ENCODE peak calls at places on chromosomes 7 and 10, in ten cellular contexts. One of them, this sample, is unnamed.

GRCh38 chr10:31945392-31945791 is 16.8 kb upstream of the ARHGAP12 start:
- DNase-seq in CD8-positive, alpha-beta T cell: no peak
- DNase-seq in CD4-positive, CD25-positive, alpha-beta regulatory T cell: no peak
- DNase-seq in amniotic stem cell: no peak
- DNase-seq in dorsolateral prefrontal cortex: no peak
- DNase-seq in naive B cell: no peak
- DNase-seq in HEK293T: no peak
- DNase-seq in AG20443: no peak
- DNase-seq in IMR-90: no peak
- DNase-seq in activated CD4-positive, alpha-beta T cell treated with anti-CD3 and anti-CD28 coated beads, Interleukin-2, amount 10 ng/mL, durations not matched to agents 7 days and 5 days: no peak
- DNase-seq in this sample: no peak

GRCh38 chr7:150398108-150398964 is 19.2 kb downstream of the ZNF775 start:
- DNase-seq in CD8-positive, alpha-beta T cell: no peak
- DNase-seq in CD4-positive, CD25-positive, alpha-beta regulatory T cell: no peak
- DNase-seq in amniotic stem cell: no peak
- DNase-seq in dorsolateral prefrontal cortex: no peak
- DNase-seq in naive B cell: no peak
- DNase-seq in HEK293T: no peak
- DNase-seq in AG20443: no peak
- DNase-seq in IMR-90: no peak
- DNase-seq in activated CD4-positive, alpha-beta T cell treated with anti-CD3 and anti-CD28 coated beads, Interleukin-2, amount 10 ng/mL, durations not matched to agents 7 days and 5 days: no peak
- DNase-seq in this sample: no peak

GRCh38 chr10:96390460-96390864 is 31.7 kb upstream of the OPALIN start:
- DNase-seq in CD8-positive, alpha-beta T cell: no peak
- DNase-seq in CD4-positive, CD25-positive, alpha-beta regulatory T cell: no peak
- DNase-seq in amniotic stem cell: no peak
- DNase-seq in dorsolateral prefrontal cortex: peak
- DNase-seq in naive B cell: no peak
- DNase-seq in HEK293T: no peak
- DNase-seq in AG20443: no peak
- DNase-seq in IMR-90: no peak
- DNase-seq in activated CD4-positive, alpha-beta T cell treated with anti-CD3 and anti-CD28 coated beads, Interleukin-2, amount 10 ng/mL, durations not matched to agents 7 days and 5 days: no peak
- DNase-seq in this sample: peak

GRCh38 chr10:2948127-2948854 is 119.1 kb upstream of the PFKP start:
- DNase-seq in CD8-positive, alpha-beta T cell: no peak
- DNase-seq in CD4-positive, CD25-positive, alpha-beta regulatory T cell: no peak
- DNase-seq in amniotic stem cell: no peak
- DNase-seq in dorsolateral prefrontal cortex: no peak
- DNase-seq in naive B cell: no peak
- DNase-seq in HEK293T: no peak
- DNase-seq in AG20443: no peak
- DNase-seq in IMR-90: no peak
- DNase-seq in activated CD4-positive, alpha-beta T cell treated with anti-CD3 and anti-CD28 coated beads, Interleukin-2, amount 10 ng/mL, durations not matched to agents 7 days and 5 days: no peak
- DNase-seq in this sample: no peak

GRCh38 chr7:23183279-23184012 is 1.6 kb downstream of the NUP42 start:
- DNase-seq in CD8-positive, alpha-beta T cell: no peak
- DNase-seq in CD4-positive, CD25-positive, alpha-beta regulatory T cell: no peak
- DNase-seq in amniotic stem cell: no peak
- DNase-seq in dorsolateral prefrontal cortex: no peak
- DNase-seq in naive B cell: no peak
- DNase-seq in HEK293T: no peak
- DNase-seq in AG20443: no peak
- DNase-seq in IMR-90: no peak
- DNase-seq in activated CD4-positive, alpha-beta T cell treated with anti-CD3 and anti-CD28 coated beads, Interleukin-2, amount 10 ng/mL, durations not matched to agents 7 days and 5 days: no peak
- DNase-seq in this sample: no peak

GRCh38 chr7:21828846-21829245 is 116.9 kb downstream of the CDCA7L start:
- DNase-seq in CD8-positive, alpha-beta T cell: no peak
- DNase-seq in CD4-positive, CD25-positive, alpha-beta regulatory T cell: no peak
- DNase-seq in amniotic stem cell: no peak
- DNase-seq in dorsolateral prefrontal cortex: no peak
- DNase-seq in naive B cell: no peak
- DNase-seq in HEK293T: peak
- DNase-seq in AG20443: no peak
- DNase-seq in IMR-90: no peak
- DNase-seq in activated CD4-positive, alpha-beta T cell treated with anti-CD3 and anti-CD28 coated beads, Interleukin-2, amount 10 ng/mL, durations not matched to agents 7 days and 5 days: no peak
- DNase-seq in this sample: no peak

GRCh38 chr10:119269737-119270136 is 62.4 kb downstream of the GRK5 start:
- DNase-seq in CD8-positive, alpha-beta T cell: no peak
- DNase-seq in CD4-positive, CD25-positive, alpha-beta regulatory T cell: no peak
- DNase-seq in amniotic stem cell: no peak
- DNase-seq in dorsolateral prefrontal cortex: no peak
- DNase-seq in naive B cell: no peak
- DNase-seq in HEK293T: no peak
- DNase-seq in AG20443: no peak
- DNase-seq in IMR-90: no peak
- DNase-seq in activated CD4-positive, alpha-beta T cell treated with anti-CD3 and anti-CD28 coated beads, Interleukin-2, amount 10 ng/mL, durations not matched to agents 7 days and 5 days: no peak
- DNase-seq in this sample: no peak

GRCh38 chr7:157396316-157397035 is 59.7 kb downstream of the DNAJB6 start:
- DNase-seq in CD8-positive, alpha-beta T cell: no peak
- DNase-seq in CD4-positive, CD25-positive, alpha-beta regulatory T cell: no peak
- DNase-seq in amniotic stem cell: no peak
- DNase-seq in dorsolateral prefrontal cortex: no peak
- DNase-seq in naive B cell: no peak
- DNase-seq in HEK293T: no peak
- DNase-seq in AG20443: no peak
- DNase-seq in IMR-90: no peak
- DNase-seq in activated CD4-positive, alpha-beta T cell treated with anti-CD3 and anti-CD28 coated beads, Interleukin-2, amount 10 ng/mL, durations not matched to agents 7 days and 5 days: no peak
- DNase-seq in this sample: no peak

GRCh38 chr7:88218836-88219605 is 817 bp downstream of the SRI start:
- DNase-seq in CD8-positive, alpha-beta T cell: peak
- DNase-seq in CD4-positive, CD25-positive, alpha-beta regulatory T cell: peak
- DNase-seq in amniotic stem cell: peak
- DNase-seq in dorsolateral prefrontal cortex: peak
- DNase-seq in naive B cell: peak
- DNase-seq in HEK293T: peak
- DNase-seq in AG20443: peak
- DNase-seq in IMR-90: peak
- DNase-seq in activated CD4-positive, alpha-beta T cell treated with anti-CD3 and anti-CD28 coated beads, Interleukin-2, amount 10 ng/mL, durations not matched to agents 7 days and 5 days: peak
- DNase-seq in this sample: no peak